ENCODE peak calls at places on chromosome 22, in nine cellular contexts. P, W, T, Z, K, H, S, M and X are unnamed samples.

GRCh38 chr22:46007003-46007847 is 30.3 kb upstream of the WNT7B start:
- DNase-seq in P (no peak), W (peak), T (no peak), Z (peak), K (peak), H (no peak), S (peak), M (peak), X (no peak)

GRCh38 chr22:46070722-46071450 is 79.4 kb upstream of the PPARA start:
- DNase-seq in P (no peak), W (peak), T (no peak), Z (peak), K (peak), H (peak), S (peak), M (peak), X (peak)

GRCh38 chr22:29269731-29270474 is 1.8 kb downstream of the EWSR1 start:
- DNase-seq in P (no peak), W (no peak), T (no peak), Z (no peak), K (no peak), H (no peak), S (peak), M (no peak), X (no peak)

GRCh38 chr22:38213319-38214247 is 11.8 kb downstream of the MAFF start:
- DNase-seq in P (no peak), W (no peak), T (no peak), Z (no peak), K (no peak), H (no peak), S (no peak), M (no peak), X (no peak)

GRCh38 chr22:48699531-48699930 is 1128.1 kb downstream of the BRD1 start:
- DNase-seq in P (no peak), W (no peak), T (no peak), Z (no peak), K (no peak), H (no peak), S (no peak), M (no peak), X (no peak)

GRCh38 chr22:27863001-27863400 is 56.1 kb downstream of the PITPNB start:
- DNase-seq in P (no peak), W (no peak), T (no peak), Z (no peak), K (no peak), H (no peak), S (no peak), M (no peak), X (no peak)

GRCh38 chr22:29146101-29146560 is 59.6 kb upstream of the EMID1 start:
- DNase-seq in P (no peak), W (no peak), T (peak), Z (peak), K (no peak), H (no peak), S (no peak), M (no peak), X (no peak)

GRCh38 chr22:23391022-23391421 is 189.1 kb downstream of the IGLL1 start:
- DNase-seq in P (no peak), W (no peak), T (no peak), Z (no peak), K (no peak), H (no peak), S (no peak), M (no peak), X (no peak)

GRCh38 chr22:49965291-49966040 is 4.9 kb downstream of the PIM3 start:
- DNase-seq in P (no peak), W (no peak), T (peak), Z (peak), K (peak), H (no peak), S (no peak), M (no peak), X (no peak)

GRCh38 chr22:37440875-37441274 is 13.6 kb upstream of the ELFN2 start:
- DNase-seq in P (no peak), W (no peak), T (no peak), Z (no peak), K (no peak), H (no peak), S (no peak), M (no peak), X (no peak)

GRCh38 chr22:31607696-31608095 is 54.3 kb downstream of the PISD start:
- DNase-seq in P (no peak), W (no peak), T (no peak), Z (no peak), K (no peak), H (no peak), S (no peak), M (no peak), X (no peak)

GRCh38 chr22:39349506-39349966 is 255 bp upstream of the SYNGR1 start:
- DNase-seq in P (no peak), W (no peak), T (peak), Z (no peak), K (peak), H (no peak), S (peak), M (no peak), X (no peak)

GRCh38 chr22:39735776-39736175 is 157.8 kb downstream of the ENTHD1 start:
- DNase-seq in P (no peak), W (no peak), T (no peak), Z (no peak), K (no peak), H (no peak), S (no peak), M (no peak), X (no peak)

GRCh38 chr22:26086359-26086758 is 82.9 kb upstream of the SEZ6L start:
- DNase-seq in P (peak), W (no peak), T (no peak), Z (no peak), K (no peak), H (no peak), S (peak), M (no peak), X (no peak)

GRCh38 chr22:37045958-37046357 is 5.6 kb upstream of the KCTD17 start:
- DNase-seq in P (no peak), W (peak), T (no peak), Z (no peak), K (no peak), H (no peak), S (peak), M (no peak), X (no peak)

GRCh38 chr22:19576460-19577421 is 52.5 kb upstream of the CLDN5 start:
- DNase-seq in P (no peak), W (peak), T (peak), Z (no peak), K (no peak), H (no peak), S (peak), M (no peak), X (no peak)

GRCh38 chr22:18032455-18033101 is 8.2 kb upstream of the MICAL3 start:
- DNase-seq in P (peak), W (peak), T (no peak), Z (peak), K (no peak), H (no peak), S (peak), M (no peak), X (no peak)

GRCh38 chr22:20509344-20510047 is 2.1 kb downstream of the MED15 start:
- DNase-seq in P (no peak), W (peak), T (no peak), Z (peak), K (peak), H (peak), S (peak), M (peak), X (peak)

GRCh38 chr22:37906364-37907008 is 389 bp downstream of the MICALL1 start:
- DNase-seq in P (no peak), W (no peak), T (peak), Z (no peak), K (peak), H (no peak), S (peak), M (no peak), X (peak)

GRCh38 chr22:42742940-42743339 is 22.3 kb upstream of the A4GALT start:
- DNase-seq in P (no peak), W (no peak), T (no peak), Z (no peak), K (no peak), H (no peak), S (peak), M (no peak), X (no peak)

GRCh38 chr22:48257690-48258065 is 1495.2 kb downstream of the TBC1D22A start:
- DNase-seq in P (no peak), W (no peak), T (no peak), Z (peak), K (no peak), H (no peak), S (peak), M (no peak), X (no peak)

GRCh38 chr22:38796262-38796957 is 2.5 kb upstream of the DNAL4 start:
- DNase-seq in P (no peak), W (no peak), T (no peak), Z (peak), K (no peak), H (no peak), S (peak), M (no peak), X (no peak)

GRCh38 chr22:39513791-39514190 is 6.6 kb upstream of the ATF4 start:
- DNase-seq in P (no peak), W (no peak), T (no peak), Z (no peak), K (no peak), H (no peak), S (no peak), M (no peak), X (no peak)

GRCh38 chr22:21711851-21712250 is 23.7 kb downstream of the YPEL1 start:
- DNase-seq in P (no peak), W (no peak), T (no peak), Z (no peak), K (no peak), H (no peak), S (no peak), M (no peak), X (no peak)

GRCh38 chr22:44289429-44290171 is 23.2 kb downstream of the SHISAL1 start:
- DNase-seq in P (no peak), W (no peak), T (no peak), Z (no peak), K (no peak), H (no peak), S (peak), M (no peak), X (no peak)

GRCh38 chr22:31898911-31899310 is 45.4 kb upstream of the YWHAH start:
- DNase-seq in P (no peak), W (no peak), T (no peak), Z (no peak), K (no peak), H (no peak), S (no peak), M (no peak), X (no peak)